ENCODE peak calls at places on chromosomes 11 and 22, in eight cellular contexts. N, H, W, O, A, F, G and R are unnamed samples.

GRCh38 chr22:44670220-44670983 is 31.6 kb upstream of the PRR5 start:
- DNase-seq in N (no peak), H (no peak), W (no peak), O (no peak), A (no peak), F (no peak), G (no peak), R (no peak)

GRCh38 chr22:33806191-33806590 is 114.1 kb downstream of the LARGE1 start:
- DNase-seq in N (no peak), H (peak; percentile 15), W (peak; percentile 20), O (no peak), A (no peak), F (no peak), G (no peak), R (no peak)

GRCh38 chr11:123227763-123228488 is 32.9 kb upstream of the CLMP start:
- DNase-seq in N (no peak), H (no peak), W (no peak), O (no peak), A (no peak), F (no peak), G (no peak), R (no peak)

GRCh38 chr11:66119348-66120133 is 49.5 kb downstream of the PACS1 start:
- DNase-seq in N (no peak), H (no peak), W (peak; percentile 94), O (peak; percentile 77), A (peak; percentile 52), F (peak; percentile 87), G (peak; percentile 95), R (no peak)

GRCh38 chr11:79174045-79175008 is 266.5 kb downstream of the TENM4 start:
- DNase-seq in N (peak; percentile 62), H (no peak), W (peak; percentile 25), O (no peak), A (peak; percentile 41), F (no peak), G (no peak), R (no peak)

GRCh38 chr22:37887610-37888378 is 18.3 kb upstream of the MICALL1 start:
- DNase-seq in N (peak; percentile 60), H (no peak), W (peak; percentile 65), O (peak; percentile 88), A (peak; percentile 56), F (peak; percentile 70), G (no peak), R (no peak)

GRCh38 chr11:2269601-2270321 is 627 bp downstream of the ASCL2 start:
- DNase-seq in N (peak; percentile 82), H (no peak), W (peak; percentile 55), O (peak; percentile 50), A (peak; percentile 87), F (peak; percentile 24), G (no peak), R (no peak)

GRCh38 chr11:9973921-9974320 is 310.0 kb downstream of the SWAP70 start:
- DNase-seq in N (no peak), H (no peak), W (peak; percentile 53), O (peak; percentile 5), A (no peak), F (peak; percentile 44), G (no peak), R (no peak)

GRCh38 chr11:131385763-131386394 is 15.5 kb downstream of the NTM start:
- DNase-seq in N (no peak), H (no peak), W (no peak), O (no peak), A (no peak), F (no peak), G (no peak), R (no peak)

GRCh38 chr11:111403021-111403725 is 24.1 kb upstream of the POU2AF1 start:
- DNase-seq in N (no peak), H (no peak), W (no peak), O (no peak), A (no peak), F (no peak), G (no peak), R (no peak)

GRCh38 chr11:103594283-103594682 is 442.2 kb upstream of the DDI1 start:
- DNase-seq in N (no peak), H (no peak), W (no peak), O (peak; percentile 23), A (no peak), F (peak; percentile 50), G (no peak), R (no peak)

GRCh38 chr11:89489930-89490329 is 1.2 kb downstream of the NOX4 start:
- DNase-seq in N (no peak), H (no peak), W (peak; percentile 76), O (no peak), A (no peak), F (no peak), G (no peak), R (no peak)

GRCh38 chr22:27461470-27461869 is 340.1 kb downstream of the MN1 start:
- DNase-seq in N (peak; percentile 85), H (no peak), W (peak; percentile 92), O (peak; percentile 68), A (peak; percentile 90), F (peak; percentile 70), G (no peak), R (no peak)

GRCh38 chr11:20634044-20634443 is 34.6 kb downstream of the SLC6A5 start:
- DNase-seq in N (peak; percentile 50), H (no peak), W (no peak), O (no peak), A (no peak), F (peak; percentile 15), G (no peak), R (peak; percentile 34)

GRCh38 chr11:118396097-118396501 is 5.3 kb upstream of the ATP5MG start:
- DNase-seq in N (no peak), H (no peak), W (no peak), O (no peak), A (no peak), F (no peak), G (no peak), R (no peak)

GRCh38 chr11:16909375-16910035 is 104.7 kb downstream of the PLEKHA7 start:
- DNase-seq in N (no peak), H (peak; percentile 53), W (no peak), O (no peak), A (no peak), F (no peak), G (no peak), R (no peak)

GRCh38 chr11:58395581-58395980 is 11.1 kb downstream of the OR5B3 start:
- DNase-seq in N (no peak), H (no peak), W (peak; percentile 71), O (peak; percentile 31), A (no peak), F (peak; percentile 39), G (no peak), R (no peak)

GRCh38 chr11:492416-493226 is 14.4 kb downstream of the RNH1 start:
- DNase-seq in N (no peak), H (no peak), W (no peak), O (no peak), A (no peak), F (no peak), G (no peak), R (no peak)

GRCh38 chr11:72569966-72570892 is 104.0 kb downstream of the PDE2A start:
- DNase-seq in N (peak; percentile 19), H (no peak), W (peak; percentile 66), O (peak; percentile 84), A (no peak), F (peak; percentile 93), G (no peak), R (no peak)

GRCh38 chr11:35721576-35722341 is 59.2 kb downstream of the TRIM44 start:
- DNase-seq in N (no peak), H (no peak), W (peak; percentile 25), O (no peak), A (no peak), F (no peak), G (no peak), R (peak; percentile 52)

GRCh38 chr11:95076416-95076815 is 9.7 kb downstream of the SRSF8 start:
- DNase-seq in N (no peak), H (no peak), W (peak; percentile 75), O (peak; percentile 64), A (no peak), F (peak; percentile 66), G (no peak), R (no peak)

GRCh38 chr11:45892856-45893255 is 7.4 kb downstream of the MAPK8IP1 start:
- DNase-seq in N (no peak), H (no peak), W (no peak), O (no peak), A (no peak), F (no peak), G (no peak), R (no peak)

GRCh38 chr22:27418261-27418660 is 383.3 kb downstream of the MN1 start:
- DNase-seq in N (no peak), H (no peak), W (no peak), O (no peak), A (no peak), F (no peak), G (no peak), R (no peak)

GRCh38 chr11:99370557-99371200 is 349.9 kb downstream of the CNTN5 start:
- DNase-seq in N (peak; percentile 45), H (no peak), W (peak; percentile 72), O (no peak), A (peak; percentile 23), F (peak; percentile 75), G (no peak), R (no peak)

GRCh38 chr22:50169181-50169759 is 1.3 kb upstream of the PANX2 start:
- DNase-seq in N (no peak), H (no peak), W (no peak), O (no peak), A (no peak), F (no peak), G (no peak), R (peak; percentile 25)
- H3K9ac ChIP-seq in N (no peak overlapping the region), H (no peak overlapping the region), W (no peak overlapping the region), O (no peak overlapping the region), A (no peak overlapping the region), F (no peak overlapping the region), G (no peak overlapping the region), R (no peak overlapping the region)

GRCh38 chr11:96197801-96198465 is 145.1 kb downstream of the MAML2 start:
- DNase-seq in N (no peak), H (no peak), W (no peak), O (no peak), A (no peak), F (no peak), G (no peak), R (no peak)
- H3K4me2 ChIP-seq in N (peak overlapping the region; percentile 43), H (peak overlapping the region; percentile 86), W (no peak overlapping the region), O (no peak overlapping the region), A (no peak overlapping the region), F (no peak overlapping the region), G (no peak overlapping the region), R (no peak overlapping the region)

GRCh38 chr11:18671246-18671645 is 27.3 kb upstream of the TMEM86A start:
- DNase-seq in N (no peak), H (no peak), W (no peak), O (no peak), A (no peak), F (peak; percentile 19), G (no peak), R (no peak)

GRCh38 chr11:18669629-18670162 is 28.9 kb upstream of the TMEM86A start:
- DNase-seq in N (peak; percentile 36), H (no peak), W (no peak), O (no peak), A (no peak), F (peak; percentile 17), G (no peak), R (no peak)

GRCh38 chr11:18668131-18668530 is 30.4 kb upstream of the TMEM86A start:
- DNase-seq in N (no peak), H (no peak), W (no peak), O (no peak), A (no peak), F (peak; percentile 28), G (no peak), R (no peak)

GRCh38 chr11:18669211-18669593 is 29.4 kb upstream of the TMEM86A start:
- DNase-seq in N (no peak), H (no peak), W (no peak), O (peak; percentile 71), A (no peak), F (peak; percentile 71), G (no peak), R (no peak)
- H2AFZ ChIP-seq in N (no peak overlapping the region), H (no peak overlapping the region), W (no peak overlapping the region), O (peak overlapping the region; percentile 76), A (no peak overlapping the region), F (no peak overlapping the region), G (no peak overlapping the region), R (no peak overlapping the region)

GRCh38 chr11:70400643-70401042 is 2.3 kb downstream of the CTTN start:
- DNase-seq in N (no peak), H (no peak), W (no peak), O (no peak), A (no peak), F (no peak), G (no peak), R (no peak)
- H3K9ac ChIP-seq in N (no peak overlapping the region), H (no peak overlapping the region), W (peak overlapping the region; percentile 16), O (no peak overlapping the region), A (no peak overlapping the region), F (peak overlapping the region; percentile 96), G (no peak overlapping the region), R (no peak overlapping the region)